ENCODE peak calls at places on chromosomes 13 and 19, in nine cellular contexts. Z is cardiac fibroblast; N is AG10803; P is stimulated activated naive CD8-positive, alpha-beta T cell treated with anti-CD3 and anti-CD28 coated beads, Interleukin-15, Interleukin-2, amounts not matched to agents 100 U/mL and 50 U/mL, for 24 hours; E is dorsolateral prefrontal cortex; C is T-helper 1 cell; L is anterior cingulate cortex; J is lower leg skin; H is T-helper 2 cell. M is an unnamed sample.
A peak's percentile ranks its signal among the peaks of the same experiment; 100 is the strongest.

GRCh38 chr13:39956036-39956435 is 300.6 kb downstream of the COG6 start:
- DNase-seq in E (no peak), H (no peak), C (no peak), P (peak; percentile 50), L (no peak), Z (no peak), N (no peak), J (no peak), M (no peak)

GRCh38 chr13:30119476-30119875 is 187.9 kb downstream of the KATNAL1 start:
- DNase-seq in C (no peak), J (no peak), N (peak; percentile 94), H (no peak), Z (peak; percentile 65), E (no peak), L (no peak), P (no peak), M (no peak)

GRCh38 chr13:46844431-46844830 is 47.5 kb upstream of the ESD start:
- DNase-seq in Z (peak; percentile 16), C (no peak), N (no peak), L (no peak), H (no peak), E (no peak), P (no peak), J (no peak), M (no peak)

GRCh38 chr13:90374183-90374582 is 973.3 kb upstream of the MIR17HG start:
- DNase-seq in E (no peak), L (no peak), N (no peak), H (no peak), C (no peak), Z (no peak), P (no peak), J (no peak), M (no peak)

GRCh38 chr13:112363867-112364528 is 12.2 kb upstream of the SPACA7 start:
- DNase-seq in P (no peak), L (no peak), C (no peak), H (no peak), E (no peak), N (no peak), Z (no peak), J (no peak), M (no peak)

GRCh38 chr19:807627-808175 is 10.4 kb downstream of the PTBP1 start:
- DNase-seq in C (no peak), P (no peak), L (no peak), J (no peak), H (no peak), Z (no peak), N (no peak), E (no peak), M (peak; percentile 41)

GRCh38 chr19:49596407-49596806 is 5.4 kb downstream of the PRR12 start:
- DNase-seq in C (no peak), N (no peak), P (no peak), Z (no peak), J (no peak), L (no peak), H (no peak), E (no peak), M (no peak)

GRCh38 chr13:49320975-49321374 is 73.2 kb downstream of the CDADC1 start:
- DNase-seq in J (no peak), C (no peak), E (no peak), L (no peak), P (no peak), N (no peak), Z (no peak), H (no peak), M (no peak)

GRCh38 chr13:20165417-20166257 is 4.8 kb upstream of the GJA3 start:
- DNase-seq in C (no peak), J (no peak), E (no peak), L (no peak), Z (peak; percentile 39), P (no peak), H (no peak), N (no peak), M (no peak)

GRCh38 chr13:47215741-47216140 is 318.9 kb upstream of the HTR2A start:
- DNase-seq in N (peak; percentile 88), P (no peak), Z (peak; percentile 94), H (no peak), C (no peak), J (no peak), L (no peak), E (no peak), M (no peak)

M was measured in SK-N-SH.